ENCODE peak calls at places on chromosomes 2 and 18, in ten cellular contexts. A, J, Q, X, D, W, N, U, P and C are unnamed samples.

GRCh38 chr2:121626777-121627524 is 22.3 kb downstream of the CLASP1 start:
- DNase-seq in A (no peak), J (no peak), Q (no peak), X (peak; percentile 68), D (no peak), W (no peak), N (peak; percentile 71), U (no peak), P (no peak), C (no peak)

GRCh38 chr2:203603451-203604389 is 68.6 kb upstream of the RAPH1 start:
- DNase-seq in A (no peak), J (no peak), Q (no peak), X (no peak), D (no peak), W (no peak), N (no peak), U (no peak), P (no peak), C (no peak)

GRCh38 chr2:149042881-149043280 is 4.4 kb downstream of the LYPD6B start:
- DNase-seq in A (no peak), J (no peak), Q (no peak), X (no peak), D (no peak), W (no peak), N (no peak), U (no peak), P (no peak), C (no peak)

GRCh38 chr2:188475945-188476344 is 184.3 kb downstream of the GULP1 start:
- DNase-seq in A (no peak), J (no peak), Q (no peak), X (no peak), D (no peak), W (no peak), N (no peak), U (no peak), P (no peak), C (no peak)

GRCh38 chr2:26401739-26402541 is at the start of gene DRC1:
- DNase-seq in A (peak; percentile 44), J (no peak), Q (peak; percentile 32), X (peak; percentile 73), D (no peak), W (peak; percentile 39), N (no peak), U (peak; percentile 96), P (peak; percentile 96), C (peak; percentile 29)

GRCh38 chr2:241136191-241136590 is 13.1 kb downstream of the PASK start:
- DNase-seq in A (no peak), J (no peak), Q (no peak), X (no peak), D (no peak), W (no peak), N (no peak), U (no peak), P (no peak), C (no peak)

GRCh38 chr2:18749912-18750526 is 160.7 kb upstream of the NT5C1B start:
- DNase-seq in A (peak; percentile 54), J (no peak), Q (peak; percentile 76), X (no peak), D (peak; percentile 53), W (peak; percentile 35), N (peak; percentile 83), U (peak; percentile 56), P (peak; percentile 73), C (no peak)

GRCh38 chr2:74374509-74375205 is 5.5 kb downstream of the DCTN1 start:
- DNase-seq in A (peak; percentile 29), J (peak; percentile 88), Q (peak; percentile 57), X (peak; percentile 81), D (no peak), W (peak; percentile 34), N (peak; percentile 57), U (peak; percentile 93), P (peak; percentile 94), C (peak; percentile 73)

GRCh38 chr18:79567481-79568147 is 112.0 kb upstream of the CTDP1 start:
- DNase-seq in A (no peak), J (no peak), Q (no peak), X (peak; percentile 77), D (no peak), W (no peak), N (no peak), U (peak; percentile 75), P (peak; percentile 84), C (no peak)

GRCh38 chr2:191150451-191151314 is at the start of gene STAT4:
- DNase-seq in A (peak; percentile 28), J (no peak), Q (peak; percentile 69), X (no peak), D (no peak), W (peak; percentile 63), N (peak; percentile 26), U (peak; percentile 38), P (peak; percentile 88), C (no peak)

GRCh38 chr2:124538549-124538948 is 513.5 kb downstream of the CNTNAP5 start:
- DNase-seq in A (no peak), J (no peak), Q (no peak), X (no peak), D (no peak), W (no peak), N (no peak), U (no peak), P (no peak), C (no peak)

GRCh38 chr18:80033181-80034067 is 810 bp upstream of the RBFA start:
- DNase-seq in A (no peak), J (peak; percentile 18), Q (no peak), X (no peak), D (no peak), W (no peak), N (peak; percentile 17), U (no peak), P (no peak), C (no peak)

GRCh38 chr2:113156278-113157107 is 17.3 kb upstream of the PSD4 start:
- DNase-seq in A (no peak), J (no peak), Q (peak; percentile 29), X (no peak), D (no peak), W (peak; percentile 45), N (no peak), U (no peak), P (peak; percentile 74), C (no peak)

GRCh38 chr2:23659773-23660172 is 267.1 kb downstream of the ATAD2B start:
- DNase-seq in A (no peak), J (no peak), Q (no peak), X (no peak), D (no peak), W (no peak), N (no peak), U (no peak), P (no peak), C (no peak)

GRCh38 chr18:9722691-9723090 is 14.6 kb downstream of the RAB31 start:
- DNase-seq in A (no peak), J (no peak), Q (peak; percentile 58), X (no peak), D (peak; percentile 12), W (peak; percentile 57), N (no peak), U (no peak), P (peak; percentile 83), C (no peak)

GRCh38 chr2:63668464-63668863 is 79.7 kb downstream of the MDH1 start:
- DNase-seq in A (no peak), J (no peak), Q (no peak), X (no peak), D (no peak), W (no peak), N (no peak), U (no peak), P (no peak), C (no peak)
- H3K27ac ChIP-seq in A (no peak overlapping the region), J (no peak overlapping the region), Q (no peak overlapping the region), X (no peak overlapping the region), D (no peak overlapping the region), W (no peak overlapping the region), N (no peak overlapping the region), U (no peak overlapping the region), P (no peak overlapping the region), C (no peak overlapping the region)

DNA sequence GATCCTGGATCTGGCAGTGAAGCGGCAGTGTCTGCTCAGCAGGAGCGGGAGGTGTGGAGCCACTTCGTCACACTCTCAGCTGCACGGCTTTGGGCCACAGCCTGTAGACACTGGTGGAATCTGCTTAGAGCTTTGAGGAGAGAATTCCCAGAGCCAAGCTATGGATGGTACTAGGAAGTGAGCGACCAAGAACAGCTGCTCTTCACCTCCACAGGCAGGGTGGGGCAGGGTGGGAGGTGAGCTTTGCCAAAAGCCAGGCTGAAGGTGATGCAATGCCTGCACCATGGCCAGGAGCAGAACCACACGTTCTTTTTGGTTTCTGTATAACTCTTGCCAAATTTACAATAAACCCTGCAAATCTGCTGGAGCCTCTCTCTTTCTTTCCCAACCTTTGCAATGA is 226.1 kb downstream of the ANKRD30B start:
- DNase-seq in A (no peak), J (no peak), Q (no peak), X (no peak), D (no peak), W (no peak), N (no peak), U (no peak), P (no peak), C (no peak)
- H3K27ac ChIP-seq in A (no peak overlapping the region), J (no peak overlapping the region), Q (no peak overlapping the region), X (no peak overlapping the region), D (no peak overlapping the region), W (no peak overlapping the region), N (no peak overlapping the region), U (no peak overlapping the region), P (no peak overlapping the region), C (no peak overlapping the region)

DNA sequence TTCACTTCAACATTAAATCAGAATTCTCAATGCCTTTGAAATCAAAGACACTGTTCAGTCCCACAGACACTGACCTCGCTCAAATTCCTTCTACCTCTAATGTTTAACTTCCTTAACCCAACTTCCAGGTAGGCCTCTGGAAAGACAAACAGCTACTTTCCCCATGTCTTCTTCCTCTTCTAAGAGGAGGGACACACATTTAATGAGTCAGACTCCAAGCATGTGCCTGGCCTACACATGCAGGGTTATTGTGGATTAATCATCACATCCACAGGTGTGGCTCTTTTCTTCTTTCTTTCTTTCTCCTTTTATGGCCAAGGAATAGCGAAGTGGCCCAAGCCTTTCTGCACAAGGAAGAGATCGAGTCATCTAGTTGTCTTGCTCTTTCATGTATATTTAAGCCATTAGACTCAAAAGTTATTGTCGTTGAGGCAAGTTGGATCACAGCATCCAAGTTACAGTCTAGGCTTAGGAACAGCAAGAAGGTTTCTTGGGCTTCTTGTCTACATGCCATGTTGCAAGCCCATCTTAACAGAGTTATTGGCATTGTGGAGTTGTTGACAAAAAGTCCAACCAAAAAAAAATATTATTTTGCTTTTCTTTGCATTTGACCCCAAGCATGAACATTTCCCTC is 387.8 kb downstream of the IRS1 start:
- DNase-seq in A (no peak), J (no peak), Q (peak; percentile 58), X (no peak), D (no peak), W (no peak), N (no peak), U (no peak), P (no peak), C (no peak)
- H3K27ac ChIP-seq in A (no peak overlapping the region), J (no peak overlapping the region), Q (peak overlapping the region; percentile 4), X (no peak overlapping the region), D (no peak overlapping the region), W (no peak overlapping the region), N (no peak overlapping the region), U (no peak overlapping the region), P (no peak overlapping the region), C (no peak overlapping the region)

DNA sequence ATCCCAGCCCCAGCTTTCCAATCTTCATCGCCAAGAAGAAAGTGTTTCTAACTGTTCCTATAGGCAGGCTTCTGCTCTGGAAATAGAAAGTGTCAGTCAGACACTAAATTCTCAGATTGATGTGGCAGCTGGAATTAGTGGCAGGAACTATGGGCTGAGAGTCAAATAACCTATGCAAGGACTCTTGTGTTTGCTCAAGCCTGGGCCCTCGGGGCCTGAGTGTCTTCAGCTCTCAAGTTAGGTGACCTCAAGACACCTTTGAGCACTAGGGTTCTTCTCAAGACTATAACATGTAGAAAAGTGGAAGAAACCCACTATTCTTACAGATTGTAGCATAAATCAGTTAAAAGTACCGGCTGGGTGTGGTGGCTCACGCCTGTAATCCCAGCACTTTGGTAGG is 694.5 kb downstream of the RNF144A start:
- DNase-seq in A (no peak), J (no peak), Q (no peak), X (no peak), D (no peak), W (no peak), N (no peak), U (no peak), P (no peak), C (no peak)
- H3K27ac ChIP-seq in A (no peak overlapping the region), J (no peak overlapping the region), Q (no peak overlapping the region), X (no peak overlapping the region), D (no peak overlapping the region), W (no peak overlapping the region), N (no peak overlapping the region), U (no peak overlapping the region), P (no peak overlapping the region), C (no peak overlapping the region)